ENCODE peak calls at places on chromosomes 7 and 10, in six cellular contexts. P is T-helper 9 cell; Q is brain microvascular endothelial cell; S is small intestine; X is CD4-positive, alpha-beta memory T cell; O is endothelial cell. K is an unnamed sample.

GRCh38 chr7:107836237-107837144 is 33.5 kb upstream of the SLC26A3 start:
- DNase-seq in O (no peak), X (no peak), Q (no peak), P (no peak), S (peak; percentile 88), K (no peak)

GRCh38 chr7:42192851-42193456 is 44.1 kb downstream of the GLI3 start:
- DNase-seq in O (no peak), X (no peak), P (no peak), S (no peak), Q (no peak), K (peak; percentile 26)

GRCh38 chr10:77386833-77387232 is 250.8 kb downstream of the KCNMA1 start:
- DNase-seq in Q (peak; percentile 74), O (no peak), X (no peak), P (no peak), S (no peak), K (no peak)

GRCh38 chr7:101598981-101599681 is 30.0 kb downstream of the MYL10 start:
- DNase-seq in O (no peak), X (no peak), P (no peak), S (no peak), Q (no peak), K (peak; percentile 42)

GRCh38 chr10:97520520-97520919 is 21.8 kb downstream of the UBTD1 start:
- DNase-seq in X (no peak), O (no peak), Q (no peak), S (no peak), P (no peak), K (no peak)

GRCh38 chr7:122304604-122304975 is at the start of gene FEZF1:
- DNase-seq in P (no peak), O (peak; percentile 31), Q (no peak), X (no peak), S (no peak), K (no peak)

GRCh38 chr7:100419660-100420226 is 8.8 kb downstream of the ZCWPW1 start:
- DNase-seq in X (no peak), P (no peak), O (no peak), S (no peak), Q (no peak), K (no peak)

GRCh38 chr7:41256186-41256945 is 446.5 kb downstream of the INHBA start:
- DNase-seq in O (no peak), S (no peak), Q (no peak), P (no peak), X (no peak), K (no peak)

GRCh38 chr10:95604630-95605029 is 43.5 kb upstream of the SORBS1 start:
- DNase-seq in Q (no peak), X (no peak), O (no peak), P (no peak), S (no peak), K (peak; percentile 45)

GRCh38 chr10:57142925-57143576 is 782.0 kb upstream of the ZWINT start:
- DNase-seq in Q (no peak), S (no peak), O (no peak), X (no peak), P (no peak), K (no peak)

GRCh38 chr10:102799691-102800435 is 37.4 kb downstream of the CYP17A1 start:
- DNase-seq in P (no peak), O (no peak), S (no peak), X (no peak), Q (no peak), K (no peak)